ENCODE peak calls at places on chromosomes 11 and 22, in nine cellular contexts. A is heart left ventricle, F is foreskin fibroblast, E is uterus, U is astrocyte of the spinal cord, O is coronary artery, M is GM12865, C is cardiac fibroblast, R is HCT116. Q is an unnamed sample.

GRCh38 chr11:37500425-37500824 is 902.4 kb upstream of the RAG2 start:
- DNase-seq in E (no peak), U (no peak), M (no peak), O (no peak), F (no peak), A (no peak), R (no peak), C (no peak), Q (no peak)

GRCh38 chr11:777288-778255 is at the start of gene GATD1:
- DNase-seq in R (peak), A (peak), C (peak), M (peak), F (peak), U (peak), O (peak), E (peak), Q (no peak)

GRCh38 chr11:133202816-133203215 is 329.5 kb downstream of the OPCML start:
- DNase-seq in O (no peak), E (no peak), A (no peak), F (no peak), U (no peak), M (no peak), R (no peak), C (no peak), Q (no peak)

GRCh38 chr22:50399751-50400331 is 56.7 kb downstream of the PPP6R2 start:
- DNase-seq in C (peak), U (no peak), M (peak), E (no peak), R (peak), A (peak), F (peak), O (no peak), Q (no peak)

GRCh38 chr11:117600261-117600783 is 196.7 kb downstream of the DSCAML1 start:
- DNase-seq in U (no peak), M (no peak), E (no peak), R (no peak), C (no peak), F (no peak), O (no peak), A (no peak), Q (no peak)

GRCh38 chr22:33986167-33986771 is 66.0 kb upstream of the LARGE1 start:
- DNase-seq in E (no peak), M (peak), C (no peak), R (no peak), O (no peak), F (no peak), A (no peak), U (no peak), Q (no peak)

GRCh38 chr11:1317432-1317831 is 8.0 kb upstream of the TOLLIP start:
- DNase-seq in M (no peak), F (no peak), A (no peak), O (no peak), E (no peak), U (no peak), R (no peak), C (no peak), Q (no peak)

GRCh38 chr11:96464695-96465307 is 75.0 kb downstream of the JRKL start:
- DNase-seq in M (peak), F (peak), E (no peak), U (peak), R (peak), A (peak), C (peak), O (no peak), Q (peak)

GRCh38 chr11:114135737-114136151 is 76.2 kb downstream of the ZBTB16 start:
- DNase-seq in C (peak), U (peak), F (peak), O (no peak), E (no peak), A (no peak), R (no peak), M (no peak), Q (no peak)

GRCh38 chr22:27019827-27020226 is 362.4 kb downstream of the MIAT start:
- DNase-seq in R (no peak), A (no peak), M (no peak), O (no peak), F (no peak), E (peak), C (no peak), U (no peak), Q (no peak)

GRCh38 chr11:11022126-11022730 is 164.4 kb upstream of the ZBED5 start:
- DNase-seq in M (peak), A (no peak), U (peak), C (peak), E (no peak), F (peak), O (no peak), R (peak), Q (no peak)

GRCh38 chr11:65426839-65427690 is 4.5 kb downstream of the NEAT1 start:
- DNase-seq in A (no peak), U (peak), R (peak), M (peak), E (no peak), C (peak), O (peak), F (peak), Q (no peak)

GRCh38 chr11:65424200-65425104 is 1.9 kb downstream of the NEAT1 start:
- DNase-seq in M (peak), C (peak), A (no peak), O (peak), F (peak), U (peak), R (no peak), E (peak), Q (no peak)

GRCh38 chr11:65423516-65424199 is 1.1 kb downstream of the NEAT1 start:
- DNase-seq in F (peak), A (no peak), E (no peak), O (peak), R (no peak), M (peak), C (no peak), U (peak), Q (no peak)

GRCh38 chr11:65425971-65426838 is 3.6 kb downstream of the NEAT1 start:
- DNase-seq in A (no peak), U (peak), C (peak), R (peak), F (peak), E (no peak), M (peak), O (peak), Q (no peak)

GRCh38 chr11:65425105-65425970 is 2.7 kb downstream of the NEAT1 start:
- DNase-seq in M (peak), A (no peak), E (peak), U (peak), R (peak), F (peak), O (peak), C (peak), Q (no peak)
- TF ChIP-seq CTCF in M (no peak), A (no peak), E (no peak), U (no peak), R (no peak), F (no peak), O (no peak), C (no peak), Q (no peak)

GRCh38 chr22:28907311-28908008 is 24.1 kb downstream of the ZNRF3 start:
- DNase-seq in F (peak), A (no peak), E (no peak), O (no peak), M (peak), R (no peak), C (no peak), U (peak), Q (no peak)
- H3K4me3 ChIP-seq in F (no peak), A (no peak), E (no peak), O (no peak), M (no peak), R (no peak), C (no peak), U (no peak), Q (no peak)

DNA sequence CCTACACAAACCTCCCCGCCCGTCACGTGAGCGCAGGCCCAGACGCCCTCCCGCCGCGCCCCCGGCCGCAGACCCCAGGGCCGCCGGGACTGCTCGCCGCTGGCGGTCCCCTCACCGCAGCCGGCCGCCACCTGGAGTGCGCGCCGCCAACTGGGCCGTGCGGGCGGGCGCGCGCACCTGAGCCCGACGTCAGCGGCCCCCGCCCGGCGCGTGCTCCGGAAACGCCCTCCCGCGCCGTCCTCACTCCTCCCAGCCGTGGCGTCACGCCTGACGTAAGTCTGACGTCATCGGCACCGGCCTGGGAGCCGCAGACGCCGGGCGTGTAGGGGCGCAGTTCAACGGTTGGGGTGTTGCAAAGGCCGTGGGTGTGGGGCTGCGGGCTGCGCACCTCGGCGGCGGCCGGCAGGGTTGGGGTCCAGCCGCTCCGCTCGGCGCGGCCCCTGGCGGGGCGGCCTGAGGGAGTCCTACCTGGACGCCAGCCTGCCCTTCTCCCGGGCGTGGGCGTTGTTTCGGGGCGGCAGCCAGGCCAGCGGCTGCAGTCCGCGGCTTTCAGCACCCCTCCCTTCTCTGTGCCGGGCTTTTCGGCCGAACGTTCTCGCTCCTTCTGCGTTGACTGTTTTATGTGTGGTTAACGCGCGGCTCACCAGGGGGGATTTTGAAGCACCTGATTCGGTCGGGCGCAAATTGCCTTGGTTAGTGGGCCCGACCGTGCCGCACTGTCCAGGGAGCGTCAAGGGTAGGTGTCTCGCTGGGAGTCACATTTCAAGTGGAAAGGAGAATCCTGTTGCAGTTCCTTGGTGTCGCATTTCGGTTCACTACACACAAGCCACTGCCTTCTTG is at the start of gene JOSD1:
- DNase-seq in R (peak), U (peak), M (peak), O (peak), E (peak), C (peak), F (peak), A (peak), Q (peak)
- TF ChIP-seq CTCF in R (no peak), U (no peak), M (no peak), O (no peak), E (peak), C (no peak), F (no peak), A (peak), Q (no peak)

DNA sequence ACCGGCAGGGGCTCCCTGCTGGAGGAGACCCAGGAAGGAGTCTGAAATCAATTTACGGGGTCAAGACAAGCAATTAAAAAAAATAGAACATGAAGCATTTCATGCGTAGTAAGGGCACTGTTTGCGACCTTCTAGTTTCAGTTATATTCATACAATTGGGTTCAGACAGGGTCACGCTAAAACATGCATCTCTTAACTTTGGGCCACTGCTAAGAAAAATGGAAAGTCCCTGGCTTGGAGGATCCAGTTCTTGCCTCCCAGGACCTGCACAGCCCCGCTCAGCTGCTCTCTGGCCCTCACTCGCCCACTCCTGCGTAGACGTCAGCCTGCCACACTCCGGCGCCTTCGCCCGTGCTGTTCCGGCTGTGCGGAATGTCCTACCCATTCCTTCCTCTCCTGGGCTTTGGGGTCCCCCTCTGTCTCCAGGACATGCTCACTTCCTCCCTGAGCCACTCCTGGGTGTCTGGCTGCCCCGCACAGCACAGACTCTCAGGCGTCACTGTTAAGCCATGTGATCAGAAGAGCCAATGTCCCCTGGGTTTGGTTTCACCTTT is 12.8 kb downstream of the NFAM1 start:
- DNase-seq in A (no peak), U (no peak), M (peak), O (no peak), C (no peak), E (no peak), R (no peak), F (no peak), Q (no peak)
- H3K4me3 ChIP-seq in A (no peak), U (no peak), M (peak), O (no peak), C (no peak), E (no peak), R (no peak), F (no peak), Q (no peak)

GRCh38 chr11:63536669-63537292 is at the start of gene PLAAT4:
- DNase-seq in C (peak), E (peak), R (no peak), U (peak), O (peak), M (peak), F (peak), A (peak), Q (no peak)
- TF ChIP-seq CTCF in C (no peak), E (no peak), R (no peak), U (peak), O (no peak), M (no peak), F (no peak), A (no peak), Q (no peak)

Q was measured in AG04449.